ENCODE peak calls at places on chromosomes 7 and 10, in four cellular contexts. One of them, this sample, is unnamed.
A peak's percentile ranks its signal among the peaks of the same experiment; 100 is the strongest.

GRCh38 chr7:5423272-5423843 is at the start of gene TNRC18:
- DNase-seq in CD4-positive, alpha-beta memory T cell: peak; percentile 8
- DNase-seq in fibroblast of lung: no peak
- DNase-seq in CD8-positive, alpha-beta memory T cell: no peak
- DNase-seq in this sample: peak; percentile 8

GRCh38 chr7:22696672-22697071 is 30.3 kb upstream of the IL6 start:
- DNase-seq in fibroblast of lung: peak; percentile 14
- DNase-seq in CD8-positive, alpha-beta memory T cell: no peak
- DNase-seq in CD4-positive, alpha-beta memory T cell: no peak
- DNase-seq in this sample: no peak

GRCh38 chr7:12316925-12317324 is 86.7 kb downstream of the VWDE start:
- DNase-seq in fibroblast of lung: no peak
- DNase-seq in CD4-positive, alpha-beta memory T cell: no peak
- DNase-seq in CD8-positive, alpha-beta memory T cell: no peak
- DNase-seq in this sample: no peak

GRCh38 chr7:2575046-2575732 is 16.4 kb downstream of the IQCE start:
- DNase-seq in CD8-positive, alpha-beta memory T cell: no peak
- DNase-seq in CD4-positive, alpha-beta memory T cell: no peak
- DNase-seq in fibroblast of lung: no peak
- DNase-seq in this sample: no peak

GRCh38 chr10:6402349-6402709 is 177.7 kb downstream of the PRKCQ start:
- DNase-seq in CD8-positive, alpha-beta memory T cell: no peak
- DNase-seq in CD4-positive, alpha-beta memory T cell: no peak
- DNase-seq in fibroblast of lung: no peak
- DNase-seq in this sample: no peak

GRCh38 chr10:16843252-16843870 is 26.1 kb upstream of the RSU1 start:
- DNase-seq in CD8-positive, alpha-beta memory T cell: no peak
- DNase-seq in fibroblast of lung: peak; percentile 89
- DNase-seq in CD4-positive, alpha-beta memory T cell: peak; percentile 68
- DNase-seq in this sample: peak; percentile 59

GRCh38 chr7:85150624-85151023 is 36.2 kb downstream of the SEMA3D start:
- DNase-seq in fibroblast of lung: no peak
- DNase-seq in CD8-positive, alpha-beta memory T cell: no peak
- DNase-seq in CD4-positive, alpha-beta memory T cell: no peak
- DNase-seq in this sample: no peak

GRCh38 chr7:148079206-148079605 is 511.4 kb upstream of the C7orf33 start:
- DNase-seq in CD8-positive, alpha-beta memory T cell: no peak
- DNase-seq in fibroblast of lung: no peak
- DNase-seq in CD4-positive, alpha-beta memory T cell: no peak
- DNase-seq in this sample: no peak

GRCh38 chr7:6178273-6179029 is 94.0 kb downstream of the CYTH3 start:
- DNase-seq in CD8-positive, alpha-beta memory T cell: no peak
- DNase-seq in CD4-positive, alpha-beta memory T cell: no peak
- DNase-seq in fibroblast of lung: no peak
- DNase-seq in this sample: no peak

GRCh38 chr10:30625110-30625509 is 4.4 kb downstream of the LYZL2 start:
- DNase-seq in CD8-positive, alpha-beta memory T cell: no peak
- DNase-seq in fibroblast of lung: peak; percentile 13
- DNase-seq in CD4-positive, alpha-beta memory T cell: no peak
- DNase-seq in this sample: no peak

GRCh38 chr10:89532476-89532875 is 2.9 kb downstream of the SLC16A12 start:
- DNase-seq in CD4-positive, alpha-beta memory T cell: no peak
- DNase-seq in fibroblast of lung: no peak
- DNase-seq in CD8-positive, alpha-beta memory T cell: no peak
- DNase-seq in this sample: no peak

GRCh38 chr10:131203456-131204357 is 107.8 kb downstream of the TCERG1L start:
- DNase-seq in CD8-positive, alpha-beta memory T cell: no peak
- DNase-seq in CD4-positive, alpha-beta memory T cell: no peak
- DNase-seq in fibroblast of lung: no peak
- DNase-seq in this sample: no peak

GRCh38 chr7:145347271-145347670 is 511.4 kb upstream of the TPK1 start:
- DNase-seq in CD4-positive, alpha-beta memory T cell: no peak
- DNase-seq in fibroblast of lung: no peak
- DNase-seq in CD8-positive, alpha-beta memory T cell: no peak
- DNase-seq in this sample: no peak

GRCh38 chr7:101828308-101829020 is 11.0 kb downstream of the CUX1 start:
- DNase-seq in CD8-positive, alpha-beta memory T cell: no peak
- DNase-seq in CD4-positive, alpha-beta memory T cell: no peak
- DNase-seq in fibroblast of lung: no peak
- DNase-seq in this sample: no peak

GRCh38 chr10:110225756-110226554 is 18.6 kb downstream of the MXI1 start:
- DNase-seq in CD8-positive, alpha-beta memory T cell: peak; percentile 86
- DNase-seq in CD4-positive, alpha-beta memory T cell: peak; percentile 88
- DNase-seq in fibroblast of lung: peak; percentile 95
- DNase-seq in this sample: peak; percentile 98

GRCh38 chr7:55491346-55491745 is 81.0 kb downstream of the VOPP1 start:
- DNase-seq in fibroblast of lung: no peak
- DNase-seq in CD8-positive, alpha-beta memory T cell: no peak
- DNase-seq in CD4-positive, alpha-beta memory T cell: no peak
- DNase-seq in this sample: no peak
- H3K36me3 ChIP-seq in fibroblast of lung: peaks cover 2% of the 10 kb centered on the region
- H3K36me3 ChIP-seq in CD8-positive, alpha-beta memory T cell: peaks cover 43% of the 10 kb centered on the region
- H3K36me3 ChIP-seq in CD4-positive, alpha-beta memory T cell: peaks cover 73% of the 10 kb centered on the region
- H3K36me3 ChIP-seq in this sample: peaks cover 20% of the 10 kb centered on the region

GRCh38 chr10:59812541-59813122 is 59.4 kb upstream of the MRLN start:
- DNase-seq in CD4-positive, alpha-beta memory T cell: no peak
- DNase-seq in CD8-positive, alpha-beta memory T cell: no peak
- DNase-seq in fibroblast of lung: no peak
- DNase-seq in this sample: no peak
- H3K36me3 ChIP-seq in CD4-positive, alpha-beta memory T cell: peaks cover 36% of the 10 kb centered on the region
- H3K36me3 ChIP-seq in CD8-positive, alpha-beta memory T cell: peaks cover 17% of the 10 kb centered on the region
- H3K36me3 ChIP-seq in fibroblast of lung: peaks cover 9% of the 10 kb centered on the region
- H3K36me3 ChIP-seq in this sample: peaks cover 17% of the 10 kb centered on the region

DNA sequence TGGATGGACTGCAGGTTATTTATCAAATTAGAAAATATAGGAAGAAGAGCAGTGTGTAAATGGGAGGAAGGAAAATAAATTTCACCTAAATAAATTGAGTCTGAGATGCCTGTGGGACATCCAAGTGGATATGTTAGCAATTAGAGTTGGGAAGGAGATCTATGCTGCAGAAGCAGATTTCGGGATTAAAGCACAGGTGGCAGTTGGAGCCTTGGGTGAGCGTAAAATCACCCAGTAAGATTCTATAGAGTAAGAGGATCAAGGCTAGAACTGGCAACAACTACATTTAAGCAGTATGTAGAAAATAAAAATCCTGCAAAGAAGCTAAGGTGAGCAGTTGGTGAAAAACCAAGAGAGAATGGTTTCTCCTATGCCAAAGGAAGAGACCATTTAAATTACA is 8.4 kb downstream of the TRIM4 start:
- DNase-seq in fibroblast of lung: no peak
- DNase-seq in CD4-positive, alpha-beta memory T cell: no peak
- DNase-seq in CD8-positive, alpha-beta memory T cell: no peak
- DNase-seq in this sample: no peak
- H3K36me3 ChIP-seq in fibroblast of lung: no peaks in the 10 kb centered on the region
- H3K36me3 ChIP-seq in CD4-positive, alpha-beta memory T cell: peaks cover 36% of the 10 kb centered on the region
- H3K36me3 ChIP-seq in CD8-positive, alpha-beta memory T cell: peaks cover 26% of the 10 kb centered on the region
- H3K36me3 ChIP-seq in this sample: peaks cover 8% of the 10 kb centered on the region

GRCh38 chr10:12081879-12082560 is 13.3 kb downstream of the DHTKD1 start:
- DNase-seq in CD8-positive, alpha-beta memory T cell: no peak
- DNase-seq in fibroblast of lung: peak; percentile 42
- DNase-seq in CD4-positive, alpha-beta memory T cell: no peak
- DNase-seq in this sample: no peak
- H3K36me3 ChIP-seq in CD8-positive, alpha-beta memory T cell: peaks cover 4% of the 10 kb centered on the region
- H3K36me3 ChIP-seq in fibroblast of lung: no peaks in the 10 kb centered on the region
- H3K36me3 ChIP-seq in CD4-positive, alpha-beta memory T cell: peaks cover 4% of the 10 kb centered on the region
- H3K36me3 ChIP-seq in this sample: peaks cover under 1% of the 10 kb centered on the region

DNA sequence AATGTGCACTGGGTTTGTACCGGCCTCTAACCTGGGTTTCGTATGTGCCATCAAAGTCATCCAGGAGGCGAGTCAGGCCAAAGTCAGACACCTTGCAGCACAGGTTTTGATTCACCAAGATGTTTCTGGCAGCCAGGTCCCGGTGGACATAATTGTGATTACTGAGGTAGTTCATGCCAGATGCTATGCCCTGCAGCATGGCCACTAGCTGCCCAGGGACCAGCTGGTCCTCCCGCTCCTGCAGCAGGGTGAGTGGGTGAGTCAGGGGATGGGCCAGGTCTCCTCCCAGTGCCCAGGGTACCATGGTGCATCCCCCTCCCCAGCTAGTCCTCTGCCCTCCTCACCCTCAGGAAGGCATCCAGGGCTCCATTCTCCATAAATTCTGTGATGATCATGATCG is 13.6 kb downstream of the ZYX start:
- DNase-seq in CD4-positive, alpha-beta memory T cell: no peak
- DNase-seq in CD8-positive, alpha-beta memory T cell: no peak
- DNase-seq in fibroblast of lung: no peak
- DNase-seq in this sample: no peak
- H3K36me3 ChIP-seq in CD4-positive, alpha-beta memory T cell: peaks cover 48% of the 10 kb centered on the region
- H3K36me3 ChIP-seq in CD8-positive, alpha-beta memory T cell: peaks cover 20% of the 10 kb centered on the region
- H3K36me3 ChIP-seq in fibroblast of lung: peaks cover 24% of the 10 kb centered on the region
- H3K36me3 ChIP-seq in this sample: peaks cover 17% of the 10 kb centered on the region

GRCh38 chr7:138553805-138554204 is 93.7 kb downstream of the TRIM24 start:
- DNase-seq in fibroblast of lung: no peak
- DNase-seq in CD4-positive, alpha-beta memory T cell: no peak
- DNase-seq in CD8-positive, alpha-beta memory T cell: no peak
- DNase-seq in this sample: no peak
- H3K36me3 ChIP-seq in fibroblast of lung: no peaks in the 10 kb centered on the region
- H3K36me3 ChIP-seq in CD4-positive, alpha-beta memory T cell: peaks cover 66% of the 10 kb centered on the region
- H3K36me3 ChIP-seq in CD8-positive, alpha-beta memory T cell: peaks cover 64% of the 10 kb centered on the region
- H3K36me3 ChIP-seq in this sample: peaks cover 37% of the 10 kb centered on the region

GRCh38 chr10:69387500-69387899 is 29.2 kb downstream of the TACR2 start:
- DNase-seq in fibroblast of lung: no peak
- DNase-seq in CD8-positive, alpha-beta memory T cell: no peak
- DNase-seq in CD4-positive, alpha-beta memory T cell: no peak
- DNase-seq in this sample: no peak
- H3K36me3 ChIP-seq in fibroblast of lung: peaks cover 20% of the 10 kb centered on the region
- H3K36me3 ChIP-seq in CD8-positive, alpha-beta memory T cell: peaks cover 49% of the 10 kb centered on the region
- H3K36me3 ChIP-seq in CD4-positive, alpha-beta memory T cell: peaks cover 62% of the 10 kb centered on the region
- H3K36me3 ChIP-seq in this sample: peaks cover 3% of the 10 kb centered on the region